ENCODE peak calls at places on chromosomes 13 and 19, in ten cellular contexts. U is activated naive CD4-positive, alpha-beta T cell treated with anti-CD3 and anti-CD28 coated beads for 36 hours; M is ACHN; I is AML-193; N is fibroblast of pulmonary artery; R is lung microvascular endothelial cell; Z is effector CD4-positive, alpha-beta T cell; V is GM13977; W is GM12892; A is dermis blood vessel endothelial cell. F is an unnamed sample.

GRCh38 chr19:28718909-28719308 is 494.0 kb downstream of the UQCRFS1 start:
- DNase-seq in V (no peak), A (no peak), U (no peak), M (no peak), I (no peak), Z (no peak), W (no peak), R (no peak), N (no peak), F (no peak)

GRCh38 chr13:94617389-94618000 is 15.8 kb downstream of the GPR180 start:
- DNase-seq in U (peak), A (peak), M (peak), I (peak), R (peak), N (peak), V (no peak), W (no peak), Z (peak), F (peak)

GRCh38 chr19:50512999-50513745 is 541 bp downstream of the ASPDH start:
- DNase-seq in W (no peak), A (no peak), N (no peak), I (no peak), M (no peak), Z (no peak), R (no peak), V (no peak), U (no peak), F (no peak)

GRCh38 chr19:1222394-1222793 is 15.4 kb downstream of the CBARP start:
- DNase-seq in A (no peak), Z (no peak), V (no peak), W (no peak), R (no peak), M (no peak), U (no peak), N (no peak), I (no peak), F (no peak)

GRCh38 chr19:48900477-48901452 is 653 bp downstream of the NUCB1 start:
- DNase-seq in U (peak), V (peak), Z (no peak), M (peak), N (peak), R (peak), I (no peak), W (no peak), A (peak), F (no peak)

GRCh38 chr13:38543561-38543960 is 143.3 kb upstream of the FREM2 start:
- DNase-seq in Z (no peak), V (no peak), M (no peak), R (no peak), U (no peak), N (no peak), A (no peak), I (no peak), W (no peak), F (no peak)

GRCh38 chr13:107233541-107233940 is 665.6 kb upstream of the ARGLU1 start:
- DNase-seq in A (no peak), M (no peak), R (no peak), U (no peak), V (no peak), Z (no peak), N (no peak), I (no peak), W (no peak), F (no peak)

GRCh38 chr13:102012299-102013293 is 389.3 kb downstream of the FGF14 start:
- DNase-seq in N (no peak), I (no peak), U (no peak), A (no peak), M (no peak), W (no peak), V (no peak), Z (no peak), R (no peak), F (no peak)

GRCh38 chr13:23741879-23742510 is 147.2 kb downstream of the MIPEP start:
- DNase-seq in A (peak), R (peak), Z (no peak), N (no peak), W (no peak), M (peak), I (no peak), U (no peak), V (no peak), F (no peak)

GRCh38 chr13:40665754-40666057 is 735 bp downstream of the FOXO1 start:
- DNase-seq in N (no peak), I (no peak), Z (peak), R (no peak), M (peak), V (peak), W (no peak), U (peak), A (no peak), F (peak)

GRCh38 chr19:50514346-50515167 is 844 bp upstream of the ASPDH start:
- DNase-seq in M (no peak), U (no peak), Z (no peak), V (no peak), R (no peak), W (no peak), N (no peak), I (no peak), A (no peak), F (no peak)

GRCh38 chr13:29937836-29938235 is 87.4 kb upstream of the UBL3 start:
- DNase-seq in V (no peak), Z (peak), U (peak), I (no peak), M (no peak), N (no peak), R (no peak), A (no peak), W (no peak), F (no peak)

GRCh38 chr19:4987692-4988370 is 18.9 kb downstream of the KDM4B start:
- DNase-seq in R (no peak), I (no peak), U (no peak), N (peak), V (no peak), A (no peak), W (no peak), Z (no peak), M (no peak), F (no peak)

GRCh38 chr19:48651682-48652046 is 5.7 kb upstream of the CA11 start:
- DNase-seq in Z (no peak), N (no peak), V (no peak), A (no peak), R (no peak), U (no peak), W (no peak), I (no peak), M (no peak), F (no peak)

GRCh38 chr13:22428188-22428828 is 752.5 kb upstream of the SGCG start:
- DNase-seq in Z (no peak), W (no peak), A (no peak), U (no peak), N (peak), M (no peak), V (no peak), R (no peak), I (no peak), F (no peak)

GRCh38 chr13:114007566-114007965 is 33.7 kb upstream of the C13orf46 start:
- DNase-seq in U (no peak), W (no peak), A (no peak), I (no peak), M (no peak), V (no peak), N (no peak), R (no peak), Z (no peak), F (no peak)

F was measured in effector CD8-positive, alpha-beta T cell.